ENCODE peak calls at places on chromosomes 7 and 10, in seven cellular contexts. N is neural progenitor cell; K is GM23248; B is CD8-positive, alpha-beta T cell; U is pancreas; X is adrenal gland; P is astrocyte. F is an unnamed sample. For H3K9me3, the result is how much of the 10 kb centered on the place peaks cover.

GRCh38 chr7:19020711-19021110 is 96.7 kb downstream of the TWIST1 start:
- DNase-seq in X (no peak), K (peak), P (peak), B (no peak), N (no peak), U (no peak), F (no peak)

GRCh38 chr7:36995776-36996175 is 271.5 kb upstream of the AOAH start:
- DNase-seq in X (no peak), U (no peak), B (no peak), N (no peak), P (no peak), K (no peak), F (no peak)

GRCh38 chr10:32650246-32650655 is 204.3 kb downstream of the CCDC7 start:
- DNase-seq in N (no peak), X (no peak), U (no peak), B (no peak), K (peak), P (no peak), F (no peak)

GRCh38 chr10:97921581-97922377 is 72.1 kb downstream of the GOLGA7B start:
- DNase-seq in X (peak), P (peak), B (no peak), N (no peak), U (no peak), K (peak), F (no peak)

GRCh38 chr10:97937054-97937453 is 87.4 kb downstream of the GOLGA7B start:
- DNase-seq in K (no peak), U (no peak), X (no peak), P (no peak), N (no peak), B (no peak), F (no peak)

GRCh38 chr7:157423348-157423747 is 86.5 kb downstream of the DNAJB6 start:
- DNase-seq in B (no peak), X (peak), K (no peak), U (no peak), N (no peak), P (no peak), F (no peak)

GRCh38 chr7:12712236-12712635 is 24.8 kb downstream of the ARL4A start:
- DNase-seq in B (no peak), K (no peak), U (no peak), P (no peak), N (no peak), X (no peak), F (no peak)

GRCh38 chr7:92567460-92567859 is 22.7 kb downstream of the FAM133B start:
- DNase-seq in K (peak), X (no peak), U (no peak), B (no peak), N (no peak), P (no peak), F (no peak)

GRCh38 chr7:120955577-120956149 is 5.1 kb downstream of the ING3 start:
- DNase-seq in X (no peak), N (no peak), K (no peak), P (no peak), B (no peak), U (no peak), F (no peak)

GRCh38 chr10:81600185-81600584 is 274.8 kb upstream of the NRG3 start:
- DNase-seq in X (no peak), B (no peak), K (peak), N (no peak), U (no peak), P (peak), F (no peak)

GRCh38 chr10:61166065-61166464 is 222.1 kb upstream of the RHOBTB1 start:
- DNase-seq in N (no peak), B (no peak), P (no peak), K (no peak), U (no peak), X (no peak), F (no peak)

GRCh38 chr7:76206633-76207032 is 4.9 kb downstream of the SRRM3 start:
- DNase-seq in P (peak), U (no peak), K (peak), N (no peak), B (no peak), X (no peak), F (no peak)

GRCh38 chr10:124233546-124234138 is 140.2 kb upstream of the CHST15 start:
- DNase-seq in X (no peak), N (no peak), B (no peak), P (no peak), K (no peak), U (no peak), F (no peak)
- H3K9me3 ChIP-seq in X (under half), N (under half), B (under half), P (under half), K (under half), U (under half), F (under half)

DNA sequence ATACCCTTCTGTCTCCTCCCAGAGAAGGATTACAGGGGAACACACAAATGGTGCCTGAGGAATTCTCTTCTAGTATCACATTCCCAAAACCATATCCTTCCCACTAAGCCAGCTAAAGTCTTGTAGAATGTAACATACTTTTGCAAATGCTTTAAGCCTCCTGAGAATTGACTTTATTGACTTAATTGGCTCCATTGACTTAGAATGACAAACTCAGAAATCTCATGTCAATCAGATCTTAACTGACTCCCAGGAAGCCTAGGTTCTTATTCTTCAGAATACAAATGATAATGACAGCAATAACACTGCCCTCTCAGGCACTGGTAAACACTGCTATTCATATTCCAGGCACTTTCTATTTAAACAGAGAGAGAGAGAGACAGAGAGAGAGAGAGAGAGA is 356.9 kb upstream of the PRKCQ start:
- DNase-seq in N (no peak), B (no peak), K (no peak), X (no peak), U (no peak), P (no peak), F (no peak)
- H3K9me3 ChIP-seq in N (under half), B (under half), K (under half), X (under half), U (under half), P (under half), F (under half)

GRCh38 chr10:131830446-131831130 is 70.2 kb upstream of the PPP2R2D start:
- DNase-seq in B (no peak), U (peak), K (no peak), X (no peak), N (no peak), P (no peak), F (no peak)

GRCh38 chr10:131834152-131834810 is 66.5 kb upstream of the PPP2R2D start:
- DNase-seq in U (no peak), X (no peak), B (no peak), K (no peak), N (no peak), P (no peak), F (no peak)

GRCh38 chr10:131833446-131834080 is 67.2 kb upstream of the PPP2R2D start:
- DNase-seq in X (no peak), B (no peak), U (no peak), N (no peak), K (no peak), P (no peak), F (no peak)

GRCh38 chr10:131831561-131831960 is 69.2 kb upstream of the PPP2R2D start:
- DNase-seq in P (no peak), B (no peak), U (peak), X (no peak), N (no peak), K (no peak), F (no peak)

DNA sequence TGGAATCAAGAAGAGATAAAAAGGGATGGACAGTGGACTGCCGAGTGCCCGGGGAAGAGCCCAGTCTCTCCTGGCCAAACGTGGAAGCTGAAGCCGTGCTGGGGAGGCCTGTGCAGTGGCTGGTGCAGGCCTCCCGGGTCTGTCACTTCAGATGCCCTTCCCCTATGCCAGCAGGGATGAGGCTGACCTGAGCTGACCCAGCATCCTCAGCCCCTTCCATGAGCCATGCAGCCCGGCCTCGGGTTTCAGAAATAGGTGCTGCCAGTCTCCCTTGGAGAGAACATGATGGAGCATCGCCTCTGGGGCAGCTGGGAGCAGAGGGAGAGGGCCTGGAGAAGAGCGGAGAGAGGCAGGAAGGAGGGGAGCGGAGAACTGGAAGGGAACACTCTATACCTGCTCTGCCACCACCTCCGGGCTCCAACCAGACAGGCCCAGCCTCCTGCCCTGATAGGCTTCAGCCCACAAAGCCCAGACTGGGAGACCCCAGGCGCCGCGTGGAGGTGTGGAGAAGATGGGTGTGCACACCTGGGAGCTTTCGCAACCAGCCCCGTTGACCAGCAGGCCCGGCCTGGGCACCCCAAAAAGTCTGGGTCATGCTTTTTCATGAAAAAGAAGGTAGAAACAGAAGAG is 68.6 kb upstream of the PPP2R2D start:
- DNase-seq in U (peak), X (no peak), N (no peak), P (no peak), B (no peak), K (no peak), F (no peak)
- H3K9me3 ChIP-seq in U (under half), X (under half), N (under half), P (under half), B (under half), K (under half), F (under half)

GRCh38 chr10:126387041-126387908 is 1.0 kb downstream of the ADAM12 start:
- DNase-seq in U (peak), X (peak), P (peak), N (peak), K (peak), B (peak), F (peak)

GRCh38 chr10:126391162-126391880 is 3.0 kb upstream of the ADAM12 start:
- DNase-seq in P (no peak), X (peak), N (no peak), U (no peak), B (no peak), K (peak), F (no peak)

GRCh38 chr10:126390324-126390723 is 2.0 kb upstream of the ADAM12 start:
- DNase-seq in U (no peak), K (no peak), X (no peak), N (no peak), B (no peak), P (no peak), F (no peak)

GRCh38 chr10:126392068-126392467 is 3.8 kb upstream of the ADAM12 start:
- DNase-seq in P (no peak), U (no peak), X (no peak), K (no peak), N (no peak), B (no peak), F (no peak)

GRCh38 chr10:126387931-126388911 is at the start of gene ADAM12:
- DNase-seq in U (peak), X (peak), P (peak), K (peak), N (peak), B (no peak), F (peak)
- H3K9me3 ChIP-seq in U (under half), X (under half), P (under half), K (under half), N (under half), B (under half), F (under half)

F was measured in T-helper 17 cell.